ENCODE peak calls at places on chromosomes 13 and 19, in ten cellular contexts. E is H1, G is suprapubic skin, J is GM12892, D is SK-N-MC, Z is stomach, A is GM12878, L is breast epithelium, R is GM12891, Y is HCT116. N is an unnamed sample.

GRCh38 chr19:18940791-18941627 is at the start of gene HOMER3:
- DNase-seq in E (no peak), G (no peak), J (peak; percentile 90), D (no peak), Z (peak; percentile 86), A (no peak), L (peak; percentile 55), R (peak; percentile 90), Y (no peak), N (no peak)

GRCh38 chr19:42140125-42140754 is 8.0 kb upstream of the POU2F2 start:
- DNase-seq in E (peak; percentile 31), G (no peak), J (no peak), D (no peak), Z (peak; percentile 41), A (no peak), L (no peak), R (no peak), Y (no peak), N (no peak)

GRCh38 chr19:38721977-38722773 is 22.1 kb downstream of the CAPN12 start:
- DNase-seq in E (no peak), G (no peak), J (no peak), D (no peak), Z (peak; percentile 60), A (no peak), L (no peak), R (no peak), Y (no peak), N (no peak)

GRCh38 chr13:40165533-40165932 is 500.9 kb downstream of the FOXO1 start:
- DNase-seq in E (no peak), G (no peak), J (no peak), D (no peak), Z (no peak), A (no peak), L (no peak), R (no peak), Y (no peak), N (no peak)

GRCh38 chr19:51066816-51067215 is 1.9 kb upstream of the KLK13 start:
- DNase-seq in E (no peak), G (no peak), J (no peak), D (no peak), Z (no peak), A (no peak), L (no peak), R (no peak), Y (no peak), N (no peak)

GRCh38 chr13:88068975-88069374 is 397.8 kb downstream of the SLITRK5 start:
- DNase-seq in E (peak; percentile 41), G (no peak), J (no peak), D (no peak), Z (no peak), A (no peak), L (no peak), R (no peak), Y (no peak), N (no peak)

GRCh38 chr13:43725460-43725859 is 61.3 kb downstream of the ENOX1 start:
- DNase-seq in E (no peak), G (no peak), J (no peak), D (no peak), Z (no peak), A (no peak), L (no peak), R (no peak), Y (no peak), N (no peak)

GRCh38 chr13:20988033-20988908 is 73.1 kb downstream of the LATS2 start:
- DNase-seq in E (no peak), G (no peak), J (no peak), D (no peak), Z (no peak), A (no peak), L (no peak), R (no peak), Y (no peak), N (no peak)

GRCh38 chr13:79709526-79709925 is 228.6 kb downstream of the NDFIP2 start:
- DNase-seq in E (no peak), G (no peak), J (no peak), D (no peak), Z (no peak), A (no peak), L (no peak), R (no peak), Y (no peak), N (no peak)

GRCh38 chr19:8811315-8812172 is 20.6 kb downstream of the ZNF558 start:
- DNase-seq in E (no peak), G (no peak), J (no peak), D (no peak), Z (no peak), A (no peak), L (no peak), R (no peak), Y (no peak), N (no peak)

GRCh38 chr13:109500146-109500773 is 286.1 kb downstream of the IRS2 start:
- DNase-seq in E (no peak), G (no peak), J (no peak), D (no peak), Z (no peak), A (no peak), L (no peak), R (no peak), Y (no peak), N (no peak)

GRCh38 chr13:25466880-25467279 is 95.1 kb downstream of the ATP8A2 start:
- DNase-seq in E (no peak), G (no peak), J (no peak), D (no peak), Z (no peak), A (no peak), L (no peak), R (no peak), Y (no peak), N (no peak)

GRCh38 chr19:6731822-6732221 is 5.6 kb downstream of the GPR108 start:
- DNase-seq in E (no peak), G (no peak), J (no peak), D (no peak), Z (no peak), A (no peak), L (no peak), R (no peak), Y (no peak), N (no peak)

GRCh38 chr13:102402292-102402691 is 444 bp upstream of the FGF14 start:
- DNase-seq in E (peak; percentile 51), G (no peak), J (no peak), D (no peak), Z (no peak), A (no peak), L (no peak), R (no peak), Y (no peak), N (no peak)
- TF ChIP-seq POLR2AphosphoS5 in E (no peak), G (no peak), J (no peak), D (no peak), Z (peak; percentile 28), A (no peak), L (no peak), R (no peak), Y (no peak), N (no peak)

DNA sequence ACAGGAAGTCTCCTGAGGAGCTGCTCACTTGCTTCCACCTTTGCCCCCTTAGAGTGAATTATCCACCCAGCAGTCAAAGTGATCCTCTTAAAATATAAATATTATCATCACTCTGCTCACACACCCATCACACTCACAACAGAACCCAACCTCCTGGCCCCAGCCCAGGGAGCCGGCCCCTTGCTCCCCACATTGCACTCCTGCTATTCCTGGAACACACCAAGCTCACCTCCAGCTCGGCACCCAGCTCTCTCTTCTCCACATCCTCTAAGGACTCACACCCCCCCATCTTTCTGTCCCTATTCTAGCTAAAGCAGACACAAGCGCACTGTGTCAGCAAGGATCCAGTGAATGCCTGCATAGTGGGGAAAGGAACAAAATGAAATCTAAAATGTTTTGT is 7.0 kb downstream of the TUBGCP3 start:
- DNase-seq in E (no peak), G (no peak), J (no peak), D (no peak), Z (no peak), A (no peak), L (no peak), R (no peak), Y (no peak), N (no peak)
- TF ChIP-seq POLR2AphosphoS5 in E (no peak), G (no peak), J (no peak), D (no peak), Z (no peak), A (no peak), L (no peak), R (no peak), Y (no peak), N (no peak)

DNA sequence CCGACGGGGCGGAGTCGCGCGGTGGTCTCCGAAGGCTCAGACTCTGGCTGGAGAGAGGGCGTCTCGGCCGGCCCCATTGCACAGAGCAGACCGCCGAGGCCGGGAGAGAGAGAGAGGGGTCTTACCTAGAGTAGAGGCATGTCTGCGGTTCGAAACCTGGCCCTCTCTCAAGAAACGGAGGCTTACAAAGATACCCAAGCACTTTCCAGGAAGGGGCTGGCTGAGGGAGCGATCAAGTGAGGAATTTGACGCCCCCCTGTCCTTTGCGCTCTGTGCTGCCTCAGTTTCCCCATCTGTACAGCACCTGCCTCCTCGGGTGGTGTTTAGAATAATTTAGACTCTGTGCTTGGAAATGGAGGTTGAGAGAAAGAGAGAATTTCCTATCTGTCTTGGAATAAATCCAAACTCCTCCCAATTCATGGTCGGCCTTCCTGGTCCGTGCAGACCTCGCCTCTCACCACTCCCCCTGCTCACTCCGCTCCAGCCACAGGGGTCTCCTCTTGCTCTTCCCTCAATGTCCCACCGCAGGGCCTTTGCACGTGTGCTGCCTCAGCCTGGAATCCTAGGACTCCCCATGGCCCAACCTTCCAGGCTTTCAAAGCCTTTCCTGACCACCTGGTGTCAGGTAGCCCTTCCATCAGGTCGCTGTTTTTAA is 659 bp upstream of the ISOC2 start:
- DNase-seq in E (no peak), G (no peak), J (no peak), D (no peak), Z (no peak), A (no peak), L (no peak), R (no peak), Y (no peak), N (no peak)
- TF ChIP-seq POLR2AphosphoS5 in E (no peak), G (no peak), J (no peak), D (peak; percentile 38), Z (no peak), A (no peak), L (no peak), R (no peak), Y (peak; percentile 52), N (no peak)

GRCh38 chr13:86907116-86907515 is 764.1 kb upstream of the SLITRK5 start:
- DNase-seq in E (no peak), G (no peak), J (no peak), D (no peak), Z (no peak), A (no peak), L (no peak), R (no peak), Y (no peak), N (no peak)
- TF ChIP-seq POLR2AphosphoS5 in E (no peak), G (no peak), J (no peak), D (no peak), Z (no peak), A (no peak), L (no peak), R (no peak), Y (no peak), N (no peak)

N was measured in Panc1.